ENCODE peak calls at places on chromosome 21, in six cellular contexts. One of them, this sample, is unnamed.

GRCh38 chr21:37257526-37257966 is 9.6 kb downstream of the VPS26C start:
- DNase-seq in stimulated activated CD4-positive, alpha-beta T cell treated with anti-CD3 and anti-CD28 coated beads, Interleukin-4, amount 100 ng/mL, for 48 hours: peak
- DNase-seq in left colon: peak
- DNase-seq in HFF-Myc: no peak
- DNase-seq in HAP-1: peak
- DNase-seq in AML-193: peak
- DNase-seq in this sample: no peak

GRCh38 chr21:44395260-44395659 is 41.8 kb downstream of the TRPM2 start:
- DNase-seq in stimulated activated CD4-positive, alpha-beta T cell treated with anti-CD3 and anti-CD28 coated beads, Interleukin-4, amount 100 ng/mL, for 48 hours: no peak
- DNase-seq in left colon: no peak
- DNase-seq in HFF-Myc: no peak
- DNase-seq in HAP-1: no peak
- DNase-seq in AML-193: no peak
- DNase-seq in this sample: no peak

GRCh38 chr21:32538147-32538792 is 47.1 kb downstream of the TCP10L start:
- DNase-seq in stimulated activated CD4-positive, alpha-beta T cell treated with anti-CD3 and anti-CD28 coated beads, Interleukin-4, amount 100 ng/mL, for 48 hours: no peak
- DNase-seq in left colon: no peak
- DNase-seq in HFF-Myc: no peak
- DNase-seq in HAP-1: no peak
- DNase-seq in AML-193: no peak
- DNase-seq in this sample: no peak

GRCh38 chr21:41786521-41786987 is 19.7 kb upstream of the RIPK4 start:
- DNase-seq in stimulated activated CD4-positive, alpha-beta T cell treated with anti-CD3 and anti-CD28 coated beads, Interleukin-4, amount 100 ng/mL, for 48 hours: no peak
- DNase-seq in left colon: no peak
- DNase-seq in HFF-Myc: peak
- DNase-seq in HAP-1: no peak
- DNase-seq in AML-193: no peak
- DNase-seq in this sample: no peak

GRCh38 chr21:36722370-36723368 is 23.8 kb downstream of the SIM2 start:
- DNase-seq in stimulated activated CD4-positive, alpha-beta T cell treated with anti-CD3 and anti-CD28 coated beads, Interleukin-4, amount 100 ng/mL, for 48 hours: no peak
- DNase-seq in left colon: no peak
- DNase-seq in HFF-Myc: no peak
- DNase-seq in HAP-1: no peak
- DNase-seq in AML-193: no peak
- DNase-seq in this sample: no peak

GRCh38 chr21:21547368-21547953 is 549.3 kb downstream of the NCAM2 start:
- DNase-seq in stimulated activated CD4-positive, alpha-beta T cell treated with anti-CD3 and anti-CD28 coated beads, Interleukin-4, amount 100 ng/mL, for 48 hours: no peak
- DNase-seq in left colon: no peak
- DNase-seq in HFF-Myc: no peak
- DNase-seq in HAP-1: no peak
- DNase-seq in AML-193: no peak
- DNase-seq in this sample: no peak

GRCh38 chr21:28671549-28672195 is 321.0 kb downstream of the LTN1 start:
- DNase-seq in stimulated activated CD4-positive, alpha-beta T cell treated with anti-CD3 and anti-CD28 coated beads, Interleukin-4, amount 100 ng/mL, for 48 hours: no peak
- DNase-seq in left colon: no peak
- DNase-seq in HFF-Myc: no peak
- DNase-seq in HAP-1: no peak
- DNase-seq in AML-193: no peak
- DNase-seq in this sample: no peak

GRCh38 chr21:42148584-42148983 is 70.4 kb upstream of the ABCG1 start:
- DNase-seq in stimulated activated CD4-positive, alpha-beta T cell treated with anti-CD3 and anti-CD28 coated beads, Interleukin-4, amount 100 ng/mL, for 48 hours: no peak
- DNase-seq in left colon: no peak
- DNase-seq in HFF-Myc: no peak
- DNase-seq in HAP-1: no peak
- DNase-seq in AML-193: no peak
- DNase-seq in this sample: no peak

GRCh38 chr21:16215193-16215592 is 485.4 kb downstream of the USP25 start:
- DNase-seq in stimulated activated CD4-positive, alpha-beta T cell treated with anti-CD3 and anti-CD28 coated beads, Interleukin-4, amount 100 ng/mL, for 48 hours: no peak
- DNase-seq in left colon: no peak
- DNase-seq in HFF-Myc: no peak
- DNase-seq in HAP-1: no peak
- DNase-seq in AML-193: no peak
- DNase-seq in this sample: no peak

GRCh38 chr21:41171210-41171609 is 3.2 kb downstream of the BACE2 start:
- DNase-seq in stimulated activated CD4-positive, alpha-beta T cell treated with anti-CD3 and anti-CD28 coated beads, Interleukin-4, amount 100 ng/mL, for 48 hours: no peak
- DNase-seq in left colon: peak
- DNase-seq in HFF-Myc: no peak
- DNase-seq in HAP-1: no peak
- DNase-seq in AML-193: no peak
- DNase-seq in this sample: no peak

GRCh38 chr21:38979271-38980196 is 173.8 kb downstream of the ETS2 start:
- DNase-seq in stimulated activated CD4-positive, alpha-beta T cell treated with anti-CD3 and anti-CD28 coated beads, Interleukin-4, amount 100 ng/mL, for 48 hours: no peak
- DNase-seq in left colon: no peak
- DNase-seq in HFF-Myc: no peak
- DNase-seq in HAP-1: no peak
- DNase-seq in AML-193: peak
- DNase-seq in this sample: peak

GRCh38 chr21:18251065-18251464 is 6.4 kb downstream of the CHODL start:
- DNase-seq in stimulated activated CD4-positive, alpha-beta T cell treated with anti-CD3 and anti-CD28 coated beads, Interleukin-4, amount 100 ng/mL, for 48 hours: no peak
- DNase-seq in left colon: no peak
- DNase-seq in HFF-Myc: no peak
- DNase-seq in HAP-1: no peak
- DNase-seq in AML-193: no peak
- DNase-seq in this sample: no peak

GRCh38 chr21:45351526-45352275 is 53.3 kb upstream of the COL18A1 start:
- DNase-seq in stimulated activated CD4-positive, alpha-beta T cell treated with anti-CD3 and anti-CD28 coated beads, Interleukin-4, amount 100 ng/mL, for 48 hours: no peak
- DNase-seq in left colon: no peak
- DNase-seq in HFF-Myc: no peak
- DNase-seq in HAP-1: no peak
- DNase-seq in AML-193: no peak
- DNase-seq in this sample: no peak

GRCh38 chr21:41597811-41598231 is 89.9 kb upstream of the TMPRSS2 start:
- DNase-seq in stimulated activated CD4-positive, alpha-beta T cell treated with anti-CD3 and anti-CD28 coated beads, Interleukin-4, amount 100 ng/mL, for 48 hours: no peak
- DNase-seq in left colon: peak
- DNase-seq in HFF-Myc: no peak
- DNase-seq in HAP-1: no peak
- DNase-seq in AML-193: no peak
- DNase-seq in this sample: no peak

GRCh38 chr21:37636152-37636860 is 269.7 kb downstream of the DYRK1A start:
- DNase-seq in stimulated activated CD4-positive, alpha-beta T cell treated with anti-CD3 and anti-CD28 coated beads, Interleukin-4, amount 100 ng/mL, for 48 hours: no peak
- DNase-seq in left colon: no peak
- DNase-seq in HFF-Myc: no peak
- DNase-seq in HAP-1: no peak
- DNase-seq in AML-193: no peak
- DNase-seq in this sample: no peak

GRCh38 chr21:41431788-41432548 is 5.9 kb downstream of the MX1 start:
- DNase-seq in stimulated activated CD4-positive, alpha-beta T cell treated with anti-CD3 and anti-CD28 coated beads, Interleukin-4, amount 100 ng/mL, for 48 hours: no peak
- DNase-seq in left colon: no peak
- DNase-seq in HFF-Myc: no peak
- DNase-seq in HAP-1: no peak
- DNase-seq in AML-193: no peak
- DNase-seq in this sample: no peak

GRCh38 chr21:31289702-31290101 is 54.4 kb downstream of the TIAM1 start:
- DNase-seq in stimulated activated CD4-positive, alpha-beta T cell treated with anti-CD3 and anti-CD28 coated beads, Interleukin-4, amount 100 ng/mL, for 48 hours: no peak
- DNase-seq in left colon: no peak
- DNase-seq in HFF-Myc: no peak
- DNase-seq in HAP-1: no peak
- DNase-seq in AML-193: no peak
- DNase-seq in this sample: no peak

GRCh38 chr21:27421654-27422053 is 454.8 kb upstream of the ADAMTS5 start:
- DNase-seq in stimulated activated CD4-positive, alpha-beta T cell treated with anti-CD3 and anti-CD28 coated beads, Interleukin-4, amount 100 ng/mL, for 48 hours: no peak
- DNase-seq in left colon: no peak
- DNase-seq in HFF-Myc: no peak
- DNase-seq in HAP-1: no peak
- DNase-seq in AML-193: no peak
- DNase-seq in this sample: no peak

GRCh38 chr21:34511154-34511553 is 856 bp downstream of the KCNE1 start:
- DNase-seq in stimulated activated CD4-positive, alpha-beta T cell treated with anti-CD3 and anti-CD28 coated beads, Interleukin-4, amount 100 ng/mL, for 48 hours: no peak
- DNase-seq in left colon: no peak
- DNase-seq in HFF-Myc: no peak
- DNase-seq in HAP-1: no peak
- DNase-seq in AML-193: no peak
- DNase-seq in this sample: no peak

GRCh38 chr21:15011967-15012366 is 52.8 kb downstream of the NRIP1 start:
- DNase-seq in stimulated activated CD4-positive, alpha-beta T cell treated with anti-CD3 and anti-CD28 coated beads, Interleukin-4, amount 100 ng/mL, for 48 hours: no peak
- DNase-seq in left colon: no peak
- DNase-seq in HFF-Myc: no peak
- DNase-seq in HAP-1: no peak
- DNase-seq in AML-193: no peak
- DNase-seq in this sample: no peak

GRCh38 chr21:16055012-16055411 is 325.2 kb downstream of the USP25 start:
- DNase-seq in stimulated activated CD4-positive, alpha-beta T cell treated with anti-CD3 and anti-CD28 coated beads, Interleukin-4, amount 100 ng/mL, for 48 hours: no peak
- DNase-seq in left colon: no peak
- DNase-seq in HFF-Myc: no peak
- DNase-seq in HAP-1: no peak
- DNase-seq in AML-193: no peak
- DNase-seq in this sample: no peak

GRCh38 chr21:28444131-28444530 is 548.5 kb downstream of the LTN1 start:
- DNase-seq in stimulated activated CD4-positive, alpha-beta T cell treated with anti-CD3 and anti-CD28 coated beads, Interleukin-4, amount 100 ng/mL, for 48 hours: no peak
- DNase-seq in left colon: no peak
- DNase-seq in HFF-Myc: no peak
- DNase-seq in HAP-1: no peak
- DNase-seq in AML-193: no peak
- DNase-seq in this sample: no peak

GRCh38 chr21:43768868-43769167 is 7.3 kb downstream of the CSTB start:
- DNase-seq in stimulated activated CD4-positive, alpha-beta T cell treated with anti-CD3 and anti-CD28 coated beads, Interleukin-4, amount 100 ng/mL, for 48 hours: no peak
- DNase-seq in left colon: no peak
- DNase-seq in HFF-Myc: no peak
- DNase-seq in HAP-1: no peak
- DNase-seq in AML-193: no peak
- DNase-seq in this sample: no peak

GRCh38 chr21:15063821-15064575 is 802 bp downstream of the NRIP1 start:
- DNase-seq in stimulated activated CD4-positive, alpha-beta T cell treated with anti-CD3 and anti-CD28 coated beads, Interleukin-4, amount 100 ng/mL, for 48 hours: no peak
- DNase-seq in left colon: peak
- DNase-seq in HFF-Myc: no peak
- DNase-seq in HAP-1: no peak
- DNase-seq in AML-193: no peak
- DNase-seq in this sample: no peak

GRCh38 chr21:43287974-43288755 is 119.4 kb downstream of the CRYAA start:
- DNase-seq in stimulated activated CD4-positive, alpha-beta T cell treated with anti-CD3 and anti-CD28 coated beads, Interleukin-4, amount 100 ng/mL, for 48 hours: no peak
- DNase-seq in left colon: peak
- DNase-seq in HFF-Myc: no peak
- DNase-seq in HAP-1: no peak
- DNase-seq in AML-193: no peak
- DNase-seq in this sample: no peak

This sample was measured in KG1.